ENCODE peak calls at places on chromosomes 1 and 21, in six cellular contexts. X, Q, W, L, Z and M are unnamed samples.

GRCh38 chr1:196951711-196952394 is 8.3 kb downstream of the CFHR2 start:
- DNase-seq in X (no peak), L (no peak), Z (no peak), Q (peak), W (no peak), M (no peak)

GRCh38 chr21:29005696-29006095 is 13.0 kb upstream of the LTN1 start:
- DNase-seq in L (no peak), W (no peak), Z (peak), Q (no peak), X (peak), M (no peak)

GRCh38 chr1:53093778-53094532 is 31.9 kb downstream of the PODN start:
- DNase-seq in W (no peak), Q (no peak), Z (no peak), X (no peak), L (no peak), M (no peak)

GRCh38 chr1:73627723-73628122 is 570.3 kb downstream of the LRRIQ3 start:
- DNase-seq in L (no peak), Z (no peak), Q (no peak), W (no peak), X (no peak), M (no peak)

GRCh38 chr1:229875086-229875485 is 192.0 kb upstream of the GALNT2 start:
- DNase-seq in L (no peak), W (no peak), X (no peak), Q (no peak), Z (no peak), M (no peak)

GRCh38 chr21:34579411-34579810 is 35.5 kb downstream of the RCAN1 start:
- DNase-seq in L (peak), Z (peak), W (no peak), X (peak), Q (peak), M (no peak)

GRCh38 chr1:233188061-233188460 is 107.5 kb downstream of the PCNX2 start:
- DNase-seq in L (no peak), Z (no peak), X (no peak), W (no peak), Q (no peak), M (no peak)

GRCh38 chr1:78649628-78650027 is at the start of gene IFI44:
- DNase-seq in X (peak), W (peak), L (peak), Q (peak), Z (peak), M (peak)

GRCh38 chr1:209057083-209057482 is 526.4 kb upstream of the CAMK1G start:
- DNase-seq in W (no peak), X (no peak), Q (no peak), Z (no peak), L (no peak), M (no peak)

GRCh38 chr21:45302082-45303061 is 14.7 kb upstream of the POFUT2 start:
- DNase-seq in X (no peak), W (peak), Z (no peak), Q (no peak), L (peak), M (peak)

GRCh38 chr1:3518256-3518655 is 63.8 kb downstream of the ARHGEF16 start:
- DNase-seq in Z (no peak), Q (no peak), W (no peak), L (no peak), X (no peak), M (peak)

GRCh38 chr1:70503358-70503757 is 92.3 kb downstream of the CTH start:
- DNase-seq in Q (peak), X (peak), Z (peak), L (peak), W (no peak), M (no peak)